ENCODE peak calls at places on chromosomes 2 and 18, in ten cellular contexts. X is MM.1S; E is C1 segment of cervical spinal cord; K is MG63; Q is sciatic nerve; A is AML-193; V is lung microvascular endothelial cell; S is substantia nigra; P is activated CD4-positive, CD25-positive, alpha-beta regulatory T cell treated with anti-CD3 and anti-CD28 coated beads, Interleukin-2, amount 50 U/mL, for 72 hours; N is OCI-LY7. I is an unnamed sample.

GRCh38 chr18:32674491-32674890 is 98.3 kb downstream of the KLHL14 start:
- DNase-seq in X (no peak), E (no peak), K (no peak), Q (no peak), A (no peak), V (peak), S (no peak), P (no peak), N (peak), I (no peak)

GRCh38 chr2:25512707-25513106 is 160.7 kb downstream of the DTNB start:
- DNase-seq in X (no peak), E (no peak), K (no peak), Q (no peak), A (no peak), V (no peak), S (no peak), P (no peak), N (no peak), I (no peak)

GRCh38 chr18:3869848-3870247 is 419.9 kb downstream of the TGIF1 start:
- DNase-seq in X (no peak), E (no peak), K (no peak), Q (no peak), A (peak), V (peak), S (no peak), P (no peak), N (peak), I (no peak)

GRCh38 chr18:46452820-46453219 is 204.2 kb downstream of the LOXHD1 start:
- DNase-seq in X (no peak), E (no peak), K (peak), Q (no peak), A (no peak), V (no peak), S (no peak), P (no peak), N (no peak), I (no peak)

GRCh38 chr2:121368841-121369240 is 83.8 kb upstream of the TFCP2L1 start:
- DNase-seq in X (no peak), E (no peak), K (no peak), Q (no peak), A (no peak), V (no peak), S (no peak), P (no peak), N (no peak), I (no peak)

GRCh38 chr2:216115224-216115582 is 6.1 kb downstream of the XRCC5 start:
- DNase-seq in X (no peak), E (peak), K (no peak), Q (no peak), A (no peak), V (peak), S (no peak), P (no peak), N (peak), I (no peak)

GRCh38 chr2:9430316-9431293 is 7.2 kb downstream of the CPSF3 start:
- DNase-seq in X (no peak), E (no peak), K (no peak), Q (no peak), A (no peak), V (peak), S (no peak), P (no peak), N (no peak), I (no peak)

GRCh38 chr2:20682166-20682565 is 15.2 kb downstream of the GDF7 start:
- DNase-seq in X (no peak), E (no peak), K (no peak), Q (no peak), A (no peak), V (peak), S (no peak), P (no peak), N (no peak), I (no peak)

GRCh38 chr18:11310476-11311086 is 161.2 kb upstream of the PIEZO2 start:
- DNase-seq in X (peak), E (no peak), K (peak), Q (peak), A (peak), V (peak), S (no peak), P (peak), N (peak), I (no peak)

GRCh38 chr2:44456946-44457345 is 95.2 kb downstream of the CAMKMT start:
- DNase-seq in X (no peak), E (no peak), K (no peak), Q (no peak), A (no peak), V (no peak), S (no peak), P (no peak), N (no peak), I (no peak)

GRCh38 chr2:109516445-109517117 is 97.2 kb downstream of the SEPTIN10 start:
- DNase-seq in X (peak), E (no peak), K (peak), Q (no peak), A (peak), V (peak), S (no peak), P (no peak), N (no peak), I (no peak)

GRCh38 chr2:54561795-54562592 is 105.9 kb downstream of the SPTBN1 start:
- DNase-seq in X (no peak), E (no peak), K (no peak), Q (no peak), A (peak), V (no peak), S (no peak), P (no peak), N (peak), I (no peak)

GRCh38 chr18:5970032-5970431 is 74.7 kb upstream of the TMEM200C start:
- DNase-seq in X (no peak), E (peak), K (no peak), Q (no peak), A (no peak), V (no peak), S (no peak), P (no peak), N (no peak), I (no peak)

GRCh38 chr2:61439241-61440002 is 31.5 kb downstream of the USP34 start:
- DNase-seq in X (no peak), E (no peak), K (no peak), Q (no peak), A (no peak), V (no peak), S (no peak), P (no peak), N (peak), I (no peak)

GRCh38 chr2:112640800-112641675 is 4.7 kb upstream of the SLC20A1 start:
- DNase-seq in X (no peak), E (no peak), K (peak), Q (no peak), A (no peak), V (peak), S (no peak), P (no peak), N (no peak), I (no peak)

I was measured in ureter.